ENCODE peak calls at places on chromosomes 16 and 17, in seven cellular contexts. K is activated T-cell treated with anti-CD3 and anti-CD28 coated beads, Interleukin-2, amount 50 U/mL, for 4 hours; X is GM23248; F is dorsolateral prefrontal cortex; C is stimulated activated CD8-positive, alpha-beta memory T cell treated with anti-CD3 and anti-CD28 coated beads, Interleukin-7, amount 100 ng/mL, for 24 hours; P is A549; V is GM12891. N is an unnamed sample.
A peak's percentile ranks its signal among the peaks of the same experiment; 100 is the strongest.

GRCh38 chr17:57873261-57874057 is 23.6 kb upstream of the MRPS23 start:
- DNase-seq in K (no peak), X (no peak), F (no peak), C (no peak), P (no peak), V (no peak), N (no peak)

GRCh38 chr17:14871921-14872320 is 393.2 kb downstream of the PMP22 start:
- DNase-seq in K (no peak), X (peak; percentile 65), F (no peak), C (no peak), P (no peak), V (no peak), N (peak; percentile 10)

GRCh38 chr16:76490240-76490639 is 213.0 kb downstream of the CNTNAP4 start:
- DNase-seq in K (no peak), X (no peak), F (no peak), C (no peak), P (no peak), V (no peak), N (no peak)

GRCh38 chr17:79618383-79619067 is 7.7 kb upstream of the RBFOX3 start:
- DNase-seq in K (no peak), X (no peak), F (peak; percentile 76), C (no peak), P (no peak), V (no peak), N (no peak)

GRCh38 chr16:89764711-89765201 is 43.4 kb downstream of the ZNF276 start:
- DNase-seq in K (peak; percentile 19), X (no peak), F (no peak), C (no peak), P (no peak), V (peak; percentile 61), N (no peak)

GRCh38 chr16:57945740-57946138 is 25.2 kb downstream of the CNGB1 start:
- DNase-seq in K (no peak), X (peak; percentile 15), F (no peak), C (no peak), P (no peak), V (no peak), N (no peak)

GRCh38 chr16:58755989-58756649 is 22.0 kb upstream of the GOT2 start:
- DNase-seq in K (peak; percentile 71), X (peak; percentile 86), F (peak; percentile 89), C (peak; percentile 57), P (peak; percentile 81), V (peak; percentile 49), N (peak; percentile 29)

GRCh38 chr17:49290690-49291326 is 60.2 kb upstream of the PHOSPHO1 start:
- DNase-seq in K (peak; percentile 7), X (peak; percentile 60), F (no peak), C (no peak), P (peak; percentile 44), V (no peak), N (peak; percentile 21)

GRCh38 chr17:78276499-78276898 is 45.1 kb downstream of the TMEM235 start:
- DNase-seq in K (no peak), X (no peak), F (no peak), C (no peak), P (no peak), V (no peak), N (peak; percentile 36)

GRCh38 chr16:69116911-69117310 is 11.5 kb downstream of the HAS3 start:
- DNase-seq in K (no peak), X (no peak), F (no peak), C (no peak), P (no peak), V (no peak), N (no peak)

GRCh38 chr17:27049104-27049784 is 244.7 kb upstream of the WSB1 start:
- DNase-seq in K (no peak), X (no peak), F (no peak), C (no peak), P (no peak), V (no peak), N (peak; percentile 1)

GRCh38 chr16:51113254-51114125 is 37.6 kb downstream of the SALL1 start:
- DNase-seq in K (no peak), X (no peak), F (no peak), C (no peak), P (no peak), V (no peak), N (no peak)

GRCh38 chr17:75614006-75614405 is 19.2 kb upstream of the SMIM5 start:
- DNase-seq in K (no peak), X (no peak), F (no peak), C (no peak), P (peak; percentile 44), V (no peak), N (no peak)

GRCh38 chr17:67105213-67105612 is 60.9 kb downstream of the CACNG1 start:
- DNase-seq in K (no peak), X (peak; percentile 87), F (no peak), C (no peak), P (no peak), V (no peak), N (peak; percentile 79)

GRCh38 chr17:2238432-2239169 is 65.0 kb downstream of the SMG6 start:
- DNase-seq in K (no peak), X (peak; percentile 51), F (peak; percentile 54), C (no peak), P (no peak), V (no peak), N (no peak)

GRCh38 chr16:30896203-30896889 is at the start of gene CTF1:
- DNase-seq in K (no peak), X (peak; percentile 85), F (peak; percentile 21), C (no peak), P (no peak), V (no peak), N (peak; percentile 72)

GRCh38 chr16:20850981-20851380 is 44.7 kb downstream of the REXO5 start:
- DNase-seq in K (no peak), X (peak; percentile 27), F (no peak), C (no peak), P (no peak), V (no peak), N (no peak)

GRCh38 chr16:67685388-67686112 is 18.9 kb downstream of the C16orf86 start:
- DNase-seq in K (no peak), X (no peak), F (no peak), C (no peak), P (no peak), V (no peak), N (no peak)

GRCh38 chr17:44979426-44980273 is 11.5 kb upstream of the C1QL1 start:
- DNase-seq in K (no peak), X (no peak), F (no peak), C (no peak), P (no peak), V (no peak), N (no peak)

GRCh38 chr17:37607637-37608368 is 1.4 kb downstream of the SYNRG start:
- DNase-seq in K (no peak), X (no peak), F (no peak), C (no peak), P (no peak), V (no peak), N (no peak)

GRCh38 chr17:1690544-1691221 is 6.0 kb upstream of the PRPF8 start:
- DNase-seq in K (no peak), X (no peak), F (no peak), C (no peak), P (no peak), V (no peak), N (no peak)

GRCh38 chr17:74328487-74328886 is 2.5 kb downstream of the KIF19 start:
- DNase-seq in K (no peak), X (no peak), F (no peak), C (no peak), P (no peak), V (no peak), N (no peak)

GRCh38 chr16:25126820-25127232 is 15.3 kb downstream of the LCMT1 start:
- DNase-seq in K (peak; percentile 14), X (peak; percentile 88), F (peak; percentile 60), C (no peak), P (peak; percentile 65), V (no peak), N (peak; percentile 89)

GRCh38 chr16:1746693-1747195 is 24.6 kb downstream of the NME3 start:
- DNase-seq in K (no peak), X (no peak), F (no peak), C (no peak), P (peak; percentile 61), V (no peak), N (peak; percentile 26)

GRCh38 chr16:56866955-56867830 is 2.2 kb downstream of the SLC12A3 start:
- DNase-seq in K (peak; percentile 39), X (peak; percentile 80), F (no peak), C (no peak), P (peak; percentile 60), V (no peak), N (peak; percentile 70)

GRCh38 chr16:64657316-64658011 is 464.4 kb downstream of the CDH11 start:
- DNase-seq in K (no peak), X (peak; percentile 70), F (no peak), C (no peak), P (no peak), V (no peak), N (peak; percentile 2)

GRCh38 chr17:50270430-50271172 is 3.7 kb upstream of the TMEM92 start:
- DNase-seq in K (no peak), X (peak; percentile 81), F (no peak), C (no peak), P (no peak), V (no peak), N (no peak)

GRCh38 chr16:28035866-28036393 is 27.6 kb downstream of the GSG1L start:
- DNase-seq in K (no peak), X (no peak), F (no peak), C (no peak), P (no peak), V (no peak), N (no peak)

GRCh38 chr16:12057276-12057675 is 80.7 kb downstream of the SNX29 start:
- DNase-seq in K (no peak), X (peak; percentile 82), F (no peak), C (no peak), P (no peak), V (no peak), N (peak; percentile 72)

GRCh38 chr17:80270836-80271235 is 10.2 kb downstream of the RNF213 start:
- DNase-seq in K (peak; percentile 36), X (peak; percentile 37), F (no peak), C (no peak), P (peak; percentile 59), V (no peak), N (no peak)

GRCh38 chr17:16491703-16492612 is at the start of gene LRRC75A:
- DNase-seq in K (peak; percentile 53), X (peak; percentile 73), F (no peak), C (no peak), P (no peak), V (peak; percentile 83), N (no peak)

GRCh38 chr17:42131971-42132370 is 9.4 kb downstream of the HSPB9 start:
- DNase-seq in K (no peak), X (peak; percentile 58), F (no peak), C (no peak), P (no peak), V (no peak), N (peak; percentile 35)

GRCh38 chr16:23245268-23245667 is 56.8 kb upstream of the SCNN1B start:
- DNase-seq in K (no peak), X (no peak), F (no peak), C (no peak), P (no peak), V (no peak), N (no peak)

GRCh38 chr17:80968602-80969029 is 23.0 kb upstream of the CHMP6 start:
- DNase-seq in K (no peak), X (peak; percentile 66), F (peak; percentile 63), C (no peak), P (no peak), V (no peak), N (peak; percentile 88)

GRCh38 chr17:32486091-32486700 is 597 bp upstream of the CDK5R1 start:
- DNase-seq in K (peak; percentile 61), X (peak; percentile 90), F (peak; percentile 76), C (peak; percentile 41), P (peak; percentile 77), V (peak; percentile 76), N (peak; percentile 77)

GRCh38 chr16:31005350-31006085 is 4.9 kb downstream of the STX1B start:
- DNase-seq in K (no peak), X (no peak), F (no peak), C (no peak), P (no peak), V (no peak), N (peak; percentile 41)

GRCh38 chr16:88799569-88800276 is 3.9 kb upstream of the CDT1 start:
- DNase-seq in K (no peak), X (no peak), F (no peak), C (no peak), P (no peak), V (no peak), N (no peak)

GRCh38 chr16:85637808-85638186 is 24.7 kb downstream of the GSE1 start:
- DNase-seq in K (no peak), X (no peak), F (no peak), C (no peak), P (no peak), V (no peak), N (no peak)